ENCODE peak calls at places on chromosomes 11 and 22, in five cellular contexts. M is upper lobe of right lung; P is CD8-positive, alpha-beta memory T cell; N is adrenal gland; G is effector memory CD4-positive, alpha-beta T cell. Q is an unnamed sample.

GRCh38 chr22:36726007-36726380 is 22.4 kb upstream of the CACNG2 start:
- DNase-seq in M (peak; percentile 46), P (no peak), N (no peak), G (no peak), Q (no peak)

GRCh38 chr11:43579171-43579918 is 101.2 kb upstream of the HSD17B12 start:
- DNase-seq in M (no peak), P (no peak), N (no peak), G (no peak), Q (peak; percentile 86)

GRCh38 chr11:121213568-121213893 is 79.0 kb upstream of the SC5D start:
- DNase-seq in M (no peak), P (no peak), N (no peak), G (no peak), Q (no peak)

GRCh38 chr22:39388261-39389011 is 11.1 kb upstream of the TAB1 start:
- DNase-seq in M (peak; percentile 90), P (peak; percentile 83), N (peak; percentile 91), G (peak; percentile 83), Q (peak; percentile 93)

GRCh38 chr11:84886344-84886743 is 740.8 kb downstream of the DLG2 start:
- DNase-seq in M (no peak), P (no peak), N (no peak), G (no peak), Q (no peak)

GRCh38 chr22:42992886-42993479 is 22.0 kb downstream of the PACSIN2 start:
- DNase-seq in M (no peak), P (no peak), N (no peak), G (no peak), Q (peak; percentile 70)

GRCh38 chr22:19965771-19966709 is 24.4 kb upstream of the TXNRD2 start:
- DNase-seq in M (no peak), P (no peak), N (no peak), G (no peak), Q (no peak)

GRCh38 chr11:7672960-7673723 is at the start of gene CYB5R2:
- DNase-seq in M (peak; percentile 86), P (no peak), N (peak; percentile 66), G (no peak), Q (peak; percentile 70)

GRCh38 chr11:65741185-65741584 is 20.6 kb upstream of the RNASEH2C start:
- DNase-seq in M (no peak), P (no peak), N (no peak), G (no peak), Q (no peak)

GRCh38 chr11:117189191-117189940 is 9.8 kb upstream of the TAGLN start:
- DNase-seq in M (peak; percentile 76), P (no peak), N (no peak), G (no peak), Q (peak; percentile 66)

GRCh38 chr11:102456381-102456780 is 3.8 kb upstream of the TMEM123 start:
- DNase-seq in M (no peak), P (no peak), N (peak; percentile 60), G (no peak), Q (peak; percentile 71)

GRCh38 chr11:90414221-90414620 is 191.4 kb upstream of the CHORDC1 start:
- DNase-seq in M (no peak), P (no peak), N (no peak), G (no peak), Q (no peak)

GRCh38 chr22:28978158-28978557 is 83.5 kb downstream of the C22orf31 start:
- DNase-seq in M (no peak), P (no peak), N (peak; percentile 71), G (no peak), Q (no peak)

GRCh38 chr11:2927851-2928604 is 1.2 kb downstream of the PHLDA2 start:
- DNase-seq in M (peak; percentile 63), P (no peak), N (no peak), G (no peak), Q (no peak)

GRCh38 chr11:59117774-59118173 is 10.7 kb downstream of the FAM111B start:
- DNase-seq in M (no peak), P (no peak), N (no peak), G (no peak), Q (no peak)
- H3K36me3 ChIP-seq in M (no peaks in the 10 kb centered on the region), P (no peaks in the 10 kb centered on the region), N (no peaks in the 10 kb centered on the region), G (no peaks in the 10 kb centered on the region), Q (no peaks in the 10 kb centered on the region)

DNA sequence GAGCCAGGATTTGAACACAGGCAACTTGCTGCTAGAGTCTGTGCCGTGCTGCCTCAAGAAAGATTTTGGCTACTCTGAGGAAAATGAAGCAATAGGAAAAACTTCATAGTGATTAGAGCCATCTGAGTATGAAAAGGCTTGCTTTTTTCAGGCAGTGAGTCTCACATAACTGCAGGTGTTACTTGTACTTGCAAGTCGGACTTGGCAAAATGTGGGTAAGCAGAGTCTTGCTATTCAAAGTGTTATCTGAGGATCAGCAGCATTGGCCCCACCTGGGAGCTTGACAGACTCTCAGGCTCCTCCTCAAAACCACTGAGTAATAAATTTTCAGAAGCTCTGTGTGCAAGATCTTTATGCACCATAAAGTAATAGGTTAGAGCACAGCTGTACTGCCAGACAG is 18.1 kb downstream of the RNF141 start:
- DNase-seq in M (no peak), P (no peak), N (no peak), G (no peak), Q (no peak)
- H3K36me3 ChIP-seq in M (peaks cover 86% of the 10 kb centered on the region), P (peaks cover 11% of the 10 kb centered on the region), N (peaks cover 38% of the 10 kb centered on the region), G (peaks cover 42% of the 10 kb centered on the region), Q (peaks cover 65% of the 10 kb centered on the region)

DNA sequence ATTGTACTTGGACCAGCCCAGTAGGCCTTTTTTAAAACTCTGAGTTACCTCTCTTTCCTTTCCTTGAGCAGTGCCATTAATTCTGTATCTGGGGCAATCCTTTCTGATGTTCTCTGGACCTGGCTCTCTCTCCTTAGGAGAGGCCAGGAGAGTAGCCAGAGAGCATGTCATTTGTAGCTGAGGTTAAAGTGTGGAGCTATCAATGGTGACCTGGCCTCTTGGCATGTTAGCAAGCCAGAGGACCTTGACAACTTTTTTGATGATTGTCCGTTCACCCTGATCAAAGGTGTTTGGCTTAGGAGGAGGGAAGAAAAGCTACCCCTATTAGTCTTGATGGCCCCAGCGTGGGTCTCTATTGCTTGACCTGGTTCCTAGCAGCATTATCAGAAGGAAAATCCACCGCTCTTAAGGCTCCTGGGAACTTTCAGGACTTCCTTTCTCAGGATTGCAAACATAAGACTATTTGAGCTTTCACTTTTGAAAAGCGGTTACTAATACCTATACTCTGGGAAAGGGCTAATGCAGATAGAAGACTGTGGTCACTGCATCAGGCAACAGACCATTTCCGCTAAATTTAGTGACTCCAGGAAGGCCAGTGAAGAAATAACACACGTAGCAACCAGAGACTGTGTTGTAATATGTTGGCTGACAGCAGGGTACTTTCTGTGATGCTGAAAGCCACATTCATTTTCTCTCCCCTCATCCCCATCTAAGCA is 18.2 kb downstream of the LIMK2 start:
- DNase-seq in M (no peak), P (no peak), N (no peak), G (no peak), Q (no peak)
- H3K36me3 ChIP-seq in M (peaks cover 21% of the 10 kb centered on the region), P (peaks cover 4% of the 10 kb centered on the region), N (no peaks in the 10 kb centered on the region), G (peaks cover 14% of the 10 kb centered on the region), Q (no peaks in the 10 kb centered on the region)

DNA sequence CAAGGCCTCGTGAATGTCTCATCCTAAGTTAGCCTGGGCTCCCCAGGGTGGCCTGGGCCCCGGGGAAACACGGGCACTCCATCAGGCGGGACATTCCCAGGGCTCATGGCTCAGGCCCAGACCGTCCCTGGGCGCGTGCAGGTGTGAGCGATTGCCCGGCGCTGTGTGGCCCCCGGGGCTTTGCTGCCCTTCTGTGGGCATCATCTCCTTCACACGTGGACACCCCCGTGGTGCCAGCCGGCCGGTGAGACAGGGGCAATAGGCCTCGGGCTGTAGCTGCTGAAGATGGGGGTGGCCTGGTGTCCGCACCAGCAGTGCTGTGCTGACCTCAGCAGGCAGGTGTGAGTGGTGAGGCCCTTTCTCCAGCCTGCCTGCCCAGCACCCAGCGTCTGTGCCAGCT is 4.6 kb upstream of the SELENOO start:
- DNase-seq in M (no peak), P (no peak), N (no peak), G (no peak), Q (no peak)
- H3K36me3 ChIP-seq in M (peaks cover 46% of the 10 kb centered on the region), P (peaks cover 7% of the 10 kb centered on the region), N (peaks cover 21% of the 10 kb centered on the region), G (peaks cover 41% of the 10 kb centered on the region), Q (peaks cover 57% of the 10 kb centered on the region)

GRCh38 chr11:93766504-93766903 is 17.6 kb upstream of the MED17 start:
- DNase-seq in M (no peak), P (no peak), N (no peak), G (no peak), Q (no peak)

GRCh38 chr11:93767018-93767417 is 17.1 kb upstream of the MED17 start:
- DNase-seq in M (no peak), P (no peak), N (no peak), G (no peak), Q (no peak)

GRCh38 chr11:93757924-93758865 is 16.7 kb downstream of the C11orf54 start:
- DNase-seq in M (no peak), P (no peak), N (no peak), G (no peak), Q (peak; percentile 78)

GRCh38 chr11:93765551-93765950 is 18.5 kb upstream of the MED17 start:
- DNase-seq in M (no peak), P (no peak), N (no peak), G (no peak), Q (no peak)

GRCh38 chr11:93761910-93762309 is 20.4 kb downstream of the C11orf54 start:
- DNase-seq in M (no peak), P (no peak), N (no peak), G (no peak), Q (no peak)
- H3K36me3 ChIP-seq in M (peaks cover 76% of the 10 kb centered on the region), P (no peaks in the 10 kb centered on the region), N (peaks cover 63% of the 10 kb centered on the region), G (peaks cover 28% of the 10 kb centered on the region), Q (peaks cover 32% of the 10 kb centered on the region)

DNA sequence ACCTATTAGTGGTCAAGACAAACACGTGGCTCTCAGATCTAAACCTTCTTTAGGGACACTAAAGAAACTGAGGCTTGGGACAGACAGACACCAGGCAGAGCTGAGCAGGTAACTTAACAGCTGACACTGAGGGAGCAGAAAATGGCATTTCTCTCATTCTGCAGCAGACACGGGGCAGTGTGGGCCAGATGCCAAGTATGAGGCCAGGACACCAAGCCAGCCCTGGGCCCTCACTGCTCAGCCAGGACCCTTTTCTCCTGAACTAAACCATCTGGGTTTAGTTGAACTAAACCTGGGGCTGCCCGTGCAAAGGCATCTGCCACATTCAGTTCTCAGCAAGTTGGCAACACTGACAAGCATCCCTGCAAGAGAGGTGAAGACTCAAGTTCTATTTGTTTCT is 100.0 kb upstream of the BID start:
- DNase-seq in M (no peak), P (no peak), N (no peak), G (no peak), Q (no peak)
- H3K36me3 ChIP-seq in M (peaks cover 30% of the 10 kb centered on the region), P (peaks cover 4% of the 10 kb centered on the region), N (peaks cover 33% of the 10 kb centered on the region), G (peaks cover 17% of the 10 kb centered on the region), Q (no peaks in the 10 kb centered on the region)

Q was measured in upper lobe of left lung.